ENCODE peak calls at places on chromosome 11, in five cellular contexts. X is neural progenitor cell, P is A673, U is ovary, V is left ventricle myocardium inferior. H is an unnamed sample. For H3K4me1, the result is how much of the 10 kb centered on the place peaks cover.

GRCh38 chr11:112219476-112220232 is 6.6 kb upstream of the PTS start:
- DNase-seq in X (peak), P (peak), U (peak), V (no peak), H (peak)

GRCh38 chr11:87223816-87224215 is 186.1 kb downstream of the TMEM135 start:
- DNase-seq in X (no peak), P (no peak), U (no peak), V (no peak), H (no peak)

GRCh38 chr11:65932558-65932919 is 12.7 kb upstream of the TSGA10IP start:
- DNase-seq in X (peak), P (peak), U (no peak), V (no peak), H (peak)

GRCh38 chr11:12150831-12151382 is 40.5 kb downstream of the MICAL2 start:
- DNase-seq in X (no peak), P (no peak), U (no peak), V (no peak), H (peak)

GRCh38 chr11:107562647-107563208 is 2.8 kb downstream of the ALKBH8 start:
- DNase-seq in X (no peak), P (peak), U (no peak), V (no peak), H (peak)

GRCh38 chr11:3853935-3854659 is 1.4 kb upstream of the STIM1 start:
- DNase-seq in X (no peak), P (no peak), U (no peak), V (peak), H (no peak)

GRCh38 chr11:66429983-66430602 is 8.6 kb downstream of the MRPL11 start:
- DNase-seq in X (peak), P (peak), U (peak), V (peak), H (no peak)

GRCh38 chr11:120425527-120425926 is 86.0 kb upstream of the GRIK4 start:
- DNase-seq in X (no peak), P (no peak), U (no peak), V (no peak), H (no peak)

GRCh38 chr11:112157274-112157766 is 6.6 kb downstream of the IL18 start:
- DNase-seq in X (no peak), P (peak), U (no peak), V (no peak), H (peak)

GRCh38 chr11:64619811-64620285 is 28.8 kb downstream of the SLC22A12 start:
- DNase-seq in X (peak), P (peak), U (peak), V (no peak), H (peak)

GRCh38 chr11:66722745-66723651 is 6.0 kb downstream of the SPTBN2 start:
- DNase-seq in X (no peak), P (no peak), U (no peak), V (no peak), H (no peak)

GRCh38 chr11:30789270-30789669 is 203.1 kb upstream of the MPPED2 start:
- DNase-seq in X (no peak), P (peak), U (no peak), V (no peak), H (no peak)

GRCh38 chr11:16749666-16750065 is 11.2 kb downstream of the C11orf58 start:
- DNase-seq in X (no peak), P (no peak), U (no peak), V (no peak), H (no peak)

GRCh38 chr11:93497575-93497974 is 45.6 kb downstream of the SMCO4 start:
- DNase-seq in X (no peak), P (no peak), U (no peak), V (no peak), H (no peak)

GRCh38 chr11:2146051-2146450 is 6.9 kb upstream of the IGF2 start:
- DNase-seq in X (no peak), P (no peak), U (no peak), V (no peak), H (no peak)

GRCh38 chr11:130124096-130124495 is 35.5 kb upstream of the ST14 start:
- DNase-seq in X (no peak), P (peak), U (no peak), V (peak), H (peak)

GRCh38 chr11:35424157-35424945 is 5.0 kb upstream of the SLC1A2 start:
- DNase-seq in X (no peak), P (no peak), U (no peak), V (no peak), H (no peak)

GRCh38 chr11:61579398-61580291 is 1.2 kb downstream of the SYT7 start:
- DNase-seq in X (peak), P (peak), U (no peak), V (no peak), H (no peak)

GRCh38 chr11:3129181-3129590 is 35.9 kb downstream of the OSBPL5 start:
- DNase-seq in X (no peak), P (no peak), U (no peak), V (no peak), H (no peak)

GRCh38 chr11:66491315-66491935 is 11.2 kb downstream of the DPP3 start:
- DNase-seq in X (peak), P (no peak), U (no peak), V (no peak), H (no peak)

GRCh38 chr11:117316197-117316961 is at the start of gene BACE1:
- DNase-seq in X (peak), P (peak), U (peak), V (peak), H (peak)

GRCh38 chr11:106950067-106950491 is 68.2 kb downstream of the GUCY1A2 start:
- DNase-seq in X (peak), P (no peak), U (no peak), V (no peak), H (peak)

GRCh38 chr11:34975482-34975881 is 59.1 kb downstream of the PDHX start:
- DNase-seq in X (no peak), P (no peak), U (no peak), V (no peak), H (no peak)

GRCh38 chr11:128354476-128354875 is 232.9 kb downstream of the ETS1 start:
- DNase-seq in X (no peak), P (no peak), U (no peak), V (no peak), H (no peak)

GRCh38 chr11:66950113-66950535 is 8.1 kb downstream of the PC start:
- DNase-seq in X (no peak), P (peak), U (no peak), V (no peak), H (peak)

GRCh38 chr11:77517226-77517625 is 43.3 kb upstream of the PAK1 start:
- DNase-seq in X (no peak), P (no peak), U (no peak), V (no peak), H (no peak)

GRCh38 chr11:790721-791564 is 1.1 kb upstream of the CEND1 start:
- DNase-seq in X (peak), P (no peak), U (no peak), V (no peak), H (no peak)

GRCh38 chr11:80194016-80194415 is 753.2 kb upstream of the TENM4 start:
- DNase-seq in X (no peak), P (no peak), U (no peak), V (no peak), H (no peak)

GRCh38 chr11:107042748-107043147 is 24.5 kb upstream of the GUCY1A2 start:
- DNase-seq in X (no peak), P (no peak), U (no peak), V (no peak), H (peak)

GRCh38 chr11:34653851-34654490 is 33.1 kb downstream of the EHF start:
- DNase-seq in X (peak), P (peak), U (no peak), V (no peak), H (peak)

GRCh38 chr11:25200925-25201324 is 704.1 kb downstream of the LUZP2 start:
- DNase-seq in X (no peak), P (no peak), U (no peak), V (no peak), H (no peak)

DNA sequence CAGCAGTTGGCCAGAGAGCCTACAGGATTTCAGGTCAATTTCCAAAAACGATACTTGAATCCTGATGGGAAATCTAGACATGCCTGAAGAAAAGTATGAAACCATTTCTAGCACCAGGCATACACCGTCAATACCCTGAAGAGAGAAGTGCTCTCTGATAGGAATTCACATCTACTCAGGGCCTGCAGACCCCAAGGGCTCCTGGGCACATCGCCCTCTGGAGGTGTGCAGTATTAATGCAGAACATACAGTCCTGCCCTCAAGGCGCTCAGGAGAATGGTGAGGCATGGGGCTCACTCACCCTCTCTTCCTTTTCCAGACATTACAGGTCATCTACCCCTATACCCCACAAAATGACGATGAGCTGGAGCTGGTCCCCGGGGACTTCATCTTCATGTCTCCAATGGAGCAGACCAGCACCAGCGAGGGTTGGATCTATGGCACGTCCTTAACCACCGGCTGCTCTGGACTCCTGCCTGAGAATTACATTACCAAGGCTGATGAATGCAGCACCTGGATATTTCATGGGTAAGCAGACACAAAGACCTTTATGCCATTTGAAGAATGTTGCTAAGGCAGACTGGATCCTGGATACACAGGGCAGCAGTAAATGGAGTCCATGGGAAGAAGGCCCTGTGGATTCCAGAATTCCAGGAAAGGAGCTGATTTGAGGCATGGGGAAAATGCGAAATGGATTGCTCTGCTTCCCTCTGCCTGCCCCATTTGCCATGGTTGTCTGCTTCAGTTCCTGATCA is 49.3 kb upstream of the CRTAM start:
- DNase-seq in X (no peak), P (no peak), U (no peak), V (no peak), H (no peak)
- TF ChIP-seq CTCF in X (peak), P (peak), U (no peak), V (no peak), H (peak)

DNA sequence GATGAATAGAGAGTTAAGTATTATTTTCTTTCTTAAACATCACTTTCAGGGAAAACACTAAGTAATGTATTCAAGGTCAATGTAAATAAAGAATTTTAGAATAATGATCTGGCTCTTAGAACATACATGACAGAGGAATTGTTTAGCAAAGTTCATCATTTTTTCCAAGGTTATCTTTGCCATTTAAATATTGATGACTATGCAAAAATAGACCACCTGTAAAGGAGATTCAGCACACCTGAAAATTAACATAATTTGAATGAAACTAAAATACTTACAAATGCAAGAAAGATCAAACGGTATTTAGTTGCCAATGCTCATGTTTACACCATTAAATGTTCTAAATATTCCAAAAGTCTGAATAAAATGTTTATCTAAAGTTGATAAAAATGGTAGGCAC is 782.6 kb upstream of the CHORDC1 start:
- DNase-seq in X (no peak), P (no peak), U (no peak), V (no peak), H (no peak)
- H3K27ac ChIP-seq in X (no peak), P (no peak), U (no peak), V (no peak), H (no peak)

GRCh38 chr11:123822591-123822990 is 16.4 kb upstream of the OR6M1 start:
- DNase-seq in X (no peak), P (no peak), U (no peak), V (no peak), H (peak)

GRCh38 chr11:123822022-123822421 is 15.9 kb upstream of the OR6M1 start:
- DNase-seq in X (no peak), P (no peak), U (no peak), V (no peak), H (no peak)
- H3K4me1 ChIP-seq in X (under half), P (under half), U (under half), V (under half), H (under half)

DNA sequence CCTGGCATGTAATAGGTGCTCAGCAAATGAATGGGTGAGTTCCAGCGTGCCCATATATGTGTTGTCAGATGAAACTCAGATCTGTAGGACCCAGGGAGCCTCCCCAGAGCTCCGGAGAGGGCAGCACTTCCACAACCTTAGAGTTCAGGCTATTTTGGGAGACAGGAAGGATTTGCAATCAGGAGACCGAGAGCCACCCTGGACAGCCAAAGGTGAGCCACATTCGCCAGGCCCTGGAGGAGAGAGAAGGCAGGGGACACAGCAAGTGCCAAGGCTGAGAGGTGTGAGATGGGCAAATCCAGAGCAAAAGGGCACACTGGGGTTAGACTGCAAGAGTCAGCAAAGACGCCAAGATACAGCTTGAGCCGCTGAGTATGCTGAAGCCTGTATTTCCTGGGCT is 66.4 kb downstream of the CD82 start:
- DNase-seq in X (no peak), P (no peak), U (no peak), V (no peak), H (no peak)
- TF ChIP-seq CTCF in X (no peak), P (no peak), U (no peak), V (no peak), H (no peak)

DNA sequence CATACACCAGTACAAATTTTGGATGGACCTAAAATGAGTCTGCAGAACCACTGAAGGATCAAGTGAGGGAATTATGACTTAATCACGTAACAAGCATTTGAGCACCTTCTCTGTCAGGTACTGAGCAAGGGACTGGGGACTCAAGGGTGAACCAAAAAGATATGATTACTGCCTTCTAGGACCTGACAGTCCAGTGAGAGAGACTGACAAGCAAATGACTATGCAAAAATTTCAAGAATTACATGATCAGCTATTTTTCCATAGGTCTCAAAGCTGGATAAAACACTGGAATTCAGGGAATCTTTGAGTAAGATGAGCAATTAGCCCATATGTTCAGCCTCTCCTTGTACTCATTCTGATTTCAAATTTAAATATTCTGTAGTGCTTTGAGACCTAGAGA is 5.2 kb upstream of the STT3A start:
- DNase-seq in X (no peak), P (no peak), U (no peak), V (no peak), H (no peak)
- H3K27ac ChIP-seq in X (no peak), P (no peak), U (no peak), V (no peak), H (no peak)

GRCh38 chr11:13210424-13210823 is 67.2 kb upstream of the BMAL1 start:
- DNase-seq in X (peak), P (peak), U (peak), V (peak), H (peak)
- H3K4me1 ChIP-seq in X (under half), P (under half), U (under half), V (under half), H (under half)

H was measured in foreskin keratinocyte.